ENCODE peak calls at places on chromosomes 3 and 15, in ten cellular contexts. One of them, this sample, is unnamed.

GRCh38 chr15:26738996-26739395 is 33.9 kb downstream of the GABRB3 start:
- DNase-seq in fibroblast of mammary gland: no peak
- DNase-seq in lower leg skin: no peak
- DNase-seq in fibroblast of pulmonary artery: no peak
- DNase-seq in psoas muscle: no peak
- DNase-seq in BE2C: no peak
- DNase-seq in effector memory CD4-positive, alpha-beta T cell: no peak
- DNase-seq in WERI-Rb-1: no peak
- DNase-seq in DND-41: no peak
- DNase-seq in A673: no peak
- DNase-seq in this sample: no peak

GRCh38 chr15:28243901-28244300 is 78.1 kb downstream of the HERC2 start:
- DNase-seq in fibroblast of mammary gland: no peak
- DNase-seq in lower leg skin: no peak
- DNase-seq in fibroblast of pulmonary artery: no peak
- DNase-seq in psoas muscle: no peak
- DNase-seq in BE2C: no peak
- DNase-seq in effector memory CD4-positive, alpha-beta T cell: no peak
- DNase-seq in WERI-Rb-1: no peak
- DNase-seq in DND-41: no peak
- DNase-seq in A673: no peak
- DNase-seq in this sample: no peak

GRCh38 chr15:79853492-79854328 is 43.1 kb downstream of the MTHFS start:
- DNase-seq in fibroblast of mammary gland: peak
- DNase-seq in lower leg skin: no peak
- DNase-seq in fibroblast of pulmonary artery: peak
- DNase-seq in psoas muscle: peak
- DNase-seq in BE2C: peak
- DNase-seq in effector memory CD4-positive, alpha-beta T cell: peak
- DNase-seq in WERI-Rb-1: peak
- DNase-seq in DND-41: peak
- DNase-seq in A673: peak
- DNase-seq in this sample: peak

GRCh38 chr15:48354694-48355303 is 23.6 kb downstream of the DUT start:
- DNase-seq in fibroblast of mammary gland: peak
- DNase-seq in lower leg skin: no peak
- DNase-seq in fibroblast of pulmonary artery: no peak
- DNase-seq in psoas muscle: no peak
- DNase-seq in BE2C: no peak
- DNase-seq in effector memory CD4-positive, alpha-beta T cell: no peak
- DNase-seq in WERI-Rb-1: no peak
- DNase-seq in DND-41: no peak
- DNase-seq in A673: no peak
- DNase-seq in this sample: no peak

GRCh38 chr15:67501836-67502461 is 19.0 kb upstream of the C15orf61 start:
- DNase-seq in fibroblast of mammary gland: no peak
- DNase-seq in lower leg skin: no peak
- DNase-seq in fibroblast of pulmonary artery: no peak
- DNase-seq in psoas muscle: no peak
- DNase-seq in BE2C: no peak
- DNase-seq in effector memory CD4-positive, alpha-beta T cell: no peak
- DNase-seq in WERI-Rb-1: no peak
- DNase-seq in DND-41: no peak
- DNase-seq in A673: peak
- DNase-seq in this sample: no peak

GRCh38 chr3:185823280-185824044 is 1.4 kb downstream of the IGF2BP2 start:
- DNase-seq in fibroblast of mammary gland: no peak
- DNase-seq in lower leg skin: peak
- DNase-seq in fibroblast of pulmonary artery: peak
- DNase-seq in psoas muscle: peak
- DNase-seq in BE2C: peak
- DNase-seq in effector memory CD4-positive, alpha-beta T cell: no peak
- DNase-seq in WERI-Rb-1: peak
- DNase-seq in DND-41: no peak
- DNase-seq in A673: peak
- DNase-seq in this sample: no peak

GRCh38 chr3:174937488-174937887 is 78.4 kb downstream of the NAALADL2 start:
- DNase-seq in fibroblast of mammary gland: peak
- DNase-seq in lower leg skin: no peak
- DNase-seq in fibroblast of pulmonary artery: peak
- DNase-seq in psoas muscle: no peak
- DNase-seq in BE2C: no peak
- DNase-seq in effector memory CD4-positive, alpha-beta T cell: no peak
- DNase-seq in WERI-Rb-1: no peak
- DNase-seq in DND-41: no peak
- DNase-seq in A673: no peak
- DNase-seq in this sample: peak

GRCh38 chr3:151322549-151322948 is 5.9 kb upstream of the GPR87 start:
- DNase-seq in fibroblast of mammary gland: no peak
- DNase-seq in lower leg skin: no peak
- DNase-seq in fibroblast of pulmonary artery: no peak
- DNase-seq in psoas muscle: no peak
- DNase-seq in BE2C: no peak
- DNase-seq in effector memory CD4-positive, alpha-beta T cell: no peak
- DNase-seq in WERI-Rb-1: no peak
- DNase-seq in DND-41: no peak
- DNase-seq in A673: no peak
- DNase-seq in this sample: no peak

GRCh38 chr3:9914011-9914410 is 2.9 kb upstream of the IL17RC start:
- DNase-seq in fibroblast of mammary gland: no peak
- DNase-seq in lower leg skin: no peak
- DNase-seq in fibroblast of pulmonary artery: no peak
- DNase-seq in psoas muscle: no peak
- DNase-seq in BE2C: no peak
- DNase-seq in effector memory CD4-positive, alpha-beta T cell: no peak
- DNase-seq in WERI-Rb-1: no peak
- DNase-seq in DND-41: no peak
- DNase-seq in A673: no peak
- DNase-seq in this sample: no peak

DNA sequence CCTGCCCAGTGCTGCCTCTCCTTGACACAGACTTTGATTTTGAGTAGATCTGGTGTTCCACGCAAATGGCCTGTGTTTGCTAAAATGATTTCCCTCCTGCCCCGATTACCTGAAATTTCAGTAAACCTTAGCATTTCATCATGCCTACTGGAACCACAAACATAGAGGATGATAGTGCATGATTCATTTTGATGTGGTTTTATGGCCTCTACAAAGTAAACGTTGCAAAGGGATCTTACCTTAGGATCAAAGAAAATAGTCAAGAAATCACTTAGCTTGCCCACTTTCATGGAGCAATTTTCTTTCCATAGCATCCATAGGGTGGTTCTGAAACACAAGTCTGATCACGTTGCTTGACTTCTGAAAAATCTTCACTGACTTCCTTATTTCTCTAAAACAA is 524.6 kb upstream of the ATP11B start:
- DNase-seq in fibroblast of mammary gland: no peak
- DNase-seq in lower leg skin: no peak
- DNase-seq in fibroblast of pulmonary artery: no peak
- DNase-seq in psoas muscle: no peak
- DNase-seq in BE2C: no peak
- DNase-seq in effector memory CD4-positive, alpha-beta T cell: no peak
- DNase-seq in WERI-Rb-1: no peak
- DNase-seq in DND-41: no peak
- DNase-seq in A673: no peak
- DNase-seq in this sample: no peak
- H3K4me3 ChIP-seq in fibroblast of mammary gland: no peak
- H3K4me3 ChIP-seq in lower leg skin: no peak
- H3K4me3 ChIP-seq in fibroblast of pulmonary artery: no peak
- H3K4me3 ChIP-seq in psoas muscle: no peak
- H3K4me3 ChIP-seq in BE2C: no peak
- H3K4me3 ChIP-seq in effector memory CD4-positive, alpha-beta T cell: no peak
- H3K4me3 ChIP-seq in WERI-Rb-1: no peak
- H3K4me3 ChIP-seq in DND-41: no peak
- H3K4me3 ChIP-seq in A673: no peak
- H3K4me3 ChIP-seq in this sample: no peak

GRCh38 chr15:96335429-96335807 is 4.9 kb downstream of the NR2F2 start:
- DNase-seq in fibroblast of mammary gland: peak
- DNase-seq in lower leg skin: no peak
- DNase-seq in fibroblast of pulmonary artery: peak
- DNase-seq in psoas muscle: no peak
- DNase-seq in BE2C: no peak
- DNase-seq in effector memory CD4-positive, alpha-beta T cell: no peak
- DNase-seq in WERI-Rb-1: no peak
- DNase-seq in DND-41: no peak
- DNase-seq in A673: peak
- DNase-seq in this sample: no peak

GRCh38 chr15:96336643-96337353 is 6.3 kb downstream of the NR2F2 start:
- DNase-seq in fibroblast of mammary gland: peak
- DNase-seq in lower leg skin: peak
- DNase-seq in fibroblast of pulmonary artery: peak
- DNase-seq in psoas muscle: no peak
- DNase-seq in BE2C: no peak
- DNase-seq in effector memory CD4-positive, alpha-beta T cell: no peak
- DNase-seq in WERI-Rb-1: no peak
- DNase-seq in DND-41: no peak
- DNase-seq in A673: no peak
- DNase-seq in this sample: no peak

GRCh38 chr15:96334705-96335428 is 4.4 kb downstream of the NR2F2 start:
- DNase-seq in fibroblast of mammary gland: peak
- DNase-seq in lower leg skin: no peak
- DNase-seq in fibroblast of pulmonary artery: peak
- DNase-seq in psoas muscle: no peak
- DNase-seq in BE2C: no peak
- DNase-seq in effector memory CD4-positive, alpha-beta T cell: no peak
- DNase-seq in WERI-Rb-1: no peak
- DNase-seq in DND-41: no peak
- DNase-seq in A673: peak
- DNase-seq in this sample: no peak

GRCh38 chr15:96337354-96337990 is 7.0 kb downstream of the NR2F2 start:
- DNase-seq in fibroblast of mammary gland: peak
- DNase-seq in lower leg skin: no peak
- DNase-seq in fibroblast of pulmonary artery: peak
- DNase-seq in psoas muscle: no peak
- DNase-seq in BE2C: no peak
- DNase-seq in effector memory CD4-positive, alpha-beta T cell: no peak
- DNase-seq in WERI-Rb-1: no peak
- DNase-seq in DND-41: no peak
- DNase-seq in A673: no peak
- DNase-seq in this sample: no peak

DNA sequence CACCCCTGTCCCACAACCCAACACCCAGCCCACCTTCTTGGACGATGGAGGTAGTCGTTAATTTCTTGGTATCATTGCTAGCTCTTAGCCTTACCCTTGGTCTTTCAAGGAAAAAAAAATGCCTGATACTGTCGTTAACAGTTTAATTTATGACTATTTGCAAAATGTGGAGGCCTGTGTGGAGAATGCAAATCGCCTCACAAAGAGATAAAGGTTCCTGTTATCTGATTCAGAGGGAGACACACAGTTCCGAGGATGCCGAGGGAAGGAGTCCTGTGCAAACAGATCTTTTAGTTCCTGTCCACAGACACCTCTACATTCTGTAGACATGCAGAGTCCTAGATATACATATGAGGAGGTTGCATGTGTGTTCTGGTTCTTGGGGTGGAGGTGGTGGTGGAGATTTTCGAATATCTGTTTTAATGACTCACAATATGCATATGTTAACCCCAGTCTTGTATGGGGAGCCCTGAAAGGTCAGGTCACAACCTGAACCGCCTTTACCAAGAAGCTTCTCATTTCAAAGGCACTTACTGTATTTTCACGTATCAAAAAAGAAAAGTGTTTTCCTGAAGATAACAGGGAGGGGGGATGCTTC is 5.6 kb downstream of the NR2F2 start:
- DNase-seq in fibroblast of mammary gland: peak
- DNase-seq in lower leg skin: no peak
- DNase-seq in fibroblast of pulmonary artery: no peak
- DNase-seq in psoas muscle: no peak
- DNase-seq in BE2C: no peak
- DNase-seq in effector memory CD4-positive, alpha-beta T cell: no peak
- DNase-seq in WERI-Rb-1: no peak
- DNase-seq in DND-41: no peak
- DNase-seq in A673: peak
- DNase-seq in this sample: no peak
- H3K4me3 ChIP-seq in fibroblast of mammary gland: peak
- H3K4me3 ChIP-seq in lower leg skin: peak
- H3K4me3 ChIP-seq in fibroblast of pulmonary artery: peak
- H3K4me3 ChIP-seq in psoas muscle: peak
- H3K4me3 ChIP-seq in BE2C: peak
- H3K4me3 ChIP-seq in effector memory CD4-positive, alpha-beta T cell: no peak
- H3K4me3 ChIP-seq in WERI-Rb-1: no peak
- H3K4me3 ChIP-seq in DND-41: no peak
- H3K4me3 ChIP-seq in A673: peak
- H3K4me3 ChIP-seq in this sample: peak

GRCh38 chr3:108507887-108508286 is 2.5 kb downstream of the MYH15 start:
- DNase-seq in fibroblast of mammary gland: no peak
- DNase-seq in lower leg skin: no peak
- DNase-seq in fibroblast of pulmonary artery: no peak
- DNase-seq in psoas muscle: no peak
- DNase-seq in BE2C: no peak
- DNase-seq in effector memory CD4-positive, alpha-beta T cell: no peak
- DNase-seq in WERI-Rb-1: no peak
- DNase-seq in DND-41: no peak
- DNase-seq in A673: no peak
- DNase-seq in this sample: no peak

GRCh38 chr3:108509873-108510272 is 523 bp downstream of the MYH15 start:
- DNase-seq in fibroblast of mammary gland: no peak
- DNase-seq in lower leg skin: no peak
- DNase-seq in fibroblast of pulmonary artery: no peak
- DNase-seq in psoas muscle: no peak
- DNase-seq in BE2C: peak
- DNase-seq in effector memory CD4-positive, alpha-beta T cell: no peak
- DNase-seq in WERI-Rb-1: no peak
- DNase-seq in DND-41: peak
- DNase-seq in A673: no peak
- DNase-seq in this sample: no peak

GRCh38 chr3:108509263-108509662 is 1.1 kb downstream of the MYH15 start:
- DNase-seq in fibroblast of mammary gland: peak
- DNase-seq in lower leg skin: no peak
- DNase-seq in fibroblast of pulmonary artery: no peak
- DNase-seq in psoas muscle: no peak
- DNase-seq in BE2C: peak
- DNase-seq in effector memory CD4-positive, alpha-beta T cell: no peak
- DNase-seq in WERI-Rb-1: no peak
- DNase-seq in DND-41: no peak
- DNase-seq in A673: no peak
- DNase-seq in this sample: no peak

GRCh38 chr3:108503722-108504121 is 6.7 kb downstream of the MYH15 start:
- DNase-seq in fibroblast of mammary gland: no peak
- DNase-seq in lower leg skin: no peak
- DNase-seq in fibroblast of pulmonary artery: no peak
- DNase-seq in psoas muscle: no peak
- DNase-seq in BE2C: no peak
- DNase-seq in effector memory CD4-positive, alpha-beta T cell: no peak
- DNase-seq in WERI-Rb-1: no peak
- DNase-seq in DND-41: no peak
- DNase-seq in A673: no peak
- DNase-seq in this sample: no peak

GRCh38 chr3:108505811-108506210 is 4.6 kb downstream of the MYH15 start:
- DNase-seq in fibroblast of mammary gland: no peak
- DNase-seq in lower leg skin: no peak
- DNase-seq in fibroblast of pulmonary artery: no peak
- DNase-seq in psoas muscle: no peak
- DNase-seq in BE2C: no peak
- DNase-seq in effector memory CD4-positive, alpha-beta T cell: no peak
- DNase-seq in WERI-Rb-1: no peak
- DNase-seq in DND-41: no peak
- DNase-seq in A673: no peak
- DNase-seq in this sample: no peak
- H3K4me3 ChIP-seq in fibroblast of mammary gland: no peak
- H3K4me3 ChIP-seq in lower leg skin: no peak
- H3K4me3 ChIP-seq in fibroblast of pulmonary artery: no peak
- H3K4me3 ChIP-seq in psoas muscle: no peak
- H3K4me3 ChIP-seq in BE2C: no peak
- H3K4me3 ChIP-seq in effector memory CD4-positive, alpha-beta T cell: no peak
- H3K4me3 ChIP-seq in WERI-Rb-1: no peak
- H3K4me3 ChIP-seq in DND-41: no peak
- H3K4me3 ChIP-seq in A673: no peak
- H3K4me3 ChIP-seq in this sample: no peak

GRCh38 chr3:180102604-180103003 is 65.9 kb upstream of the PEX5L start:
- DNase-seq in fibroblast of mammary gland: no peak
- DNase-seq in lower leg skin: no peak
- DNase-seq in fibroblast of pulmonary artery: no peak
- DNase-seq in psoas muscle: no peak
- DNase-seq in BE2C: no peak
- DNase-seq in effector memory CD4-positive, alpha-beta T cell: no peak
- DNase-seq in WERI-Rb-1: no peak
- DNase-seq in DND-41: no peak
- DNase-seq in A673: no peak
- DNase-seq in this sample: no peak
- H3K4me3 ChIP-seq in fibroblast of mammary gland: no peak
- H3K4me3 ChIP-seq in lower leg skin: no peak
- H3K4me3 ChIP-seq in fibroblast of pulmonary artery: no peak
- H3K4me3 ChIP-seq in psoas muscle: no peak
- H3K4me3 ChIP-seq in BE2C: no peak
- H3K4me3 ChIP-seq in effector memory CD4-positive, alpha-beta T cell: no peak
- H3K4me3 ChIP-seq in WERI-Rb-1: no peak
- H3K4me3 ChIP-seq in DND-41: no peak
- H3K4me3 ChIP-seq in A673: no peak
- H3K4me3 ChIP-seq in this sample: no peak